ENCODE peak calls at places on chromosomes 2 and 18, in four cellular contexts. One of them, this sample, is unnamed.

GRCh38 chr2:133568598-133568997 is 335 bp upstream of the NCKAP5 start:
- DNase-seq in pancreas: no peak
- DNase-seq in IMR-90: no peak
- DNase-seq in GM23248: no peak
- DNase-seq in this sample: no peak

GRCh38 chr2:67057901-67058703 is 339.0 kb upstream of the ETAA1 start:
- DNase-seq in pancreas: peak; percentile 40
- DNase-seq in GM23248: peak; percentile 7
- DNase-seq in IMR-90: peak; percentile 72
- DNase-seq in this sample: peak; percentile 53

GRCh38 chr18:28740575-28740974 is 563.6 kb upstream of the CDH2 start:
- DNase-seq in pancreas: no peak
- DNase-seq in GM23248: no peak
- DNase-seq in IMR-90: no peak
- DNase-seq in this sample: no peak

GRCh38 chr2:156480376-156480775 is 44.2 kb downstream of the GPD2 start:
- DNase-seq in IMR-90: no peak
- DNase-seq in GM23248: no peak
- DNase-seq in pancreas: no peak
- DNase-seq in this sample: no peak

GRCh38 chr2:17518212-17519154 is at the start of gene RAD51AP2:
- DNase-seq in pancreas: peak; percentile 83
- DNase-seq in GM23248: peak; percentile 94
- DNase-seq in IMR-90: peak; percentile 66
- DNase-seq in this sample: peak; percentile 90

GRCh38 chr2:110852051-110852450 is 119.7 kb downstream of the ACOXL start:
- DNase-seq in GM23248: no peak
- DNase-seq in IMR-90: no peak
- DNase-seq in pancreas: no peak
- DNase-seq in this sample: no peak

GRCh38 chr2:161123531-161124030 is 36.6 kb upstream of the TANK start:
- DNase-seq in GM23248: no peak
- DNase-seq in pancreas: no peak
- DNase-seq in IMR-90: no peak
- DNase-seq in this sample: no peak

GRCh38 chr2:104487381-104487780 is 366.5 kb upstream of the POU3F3 start:
- DNase-seq in IMR-90: no peak
- DNase-seq in GM23248: peak; percentile 4
- DNase-seq in pancreas: no peak
- DNase-seq in this sample: no peak

GRCh38 chr2:97718051-97718882 is 4.9 kb downstream of the ZAP70 start:
- DNase-seq in IMR-90: no peak
- DNase-seq in pancreas: no peak
- DNase-seq in GM23248: no peak
- DNase-seq in this sample: peak; percentile 17

GRCh38 chr2:97718942-97719341 is 5.6 kb downstream of the ZAP70 start:
- DNase-seq in pancreas: no peak
- DNase-seq in GM23248: no peak
- DNase-seq in IMR-90: no peak
- DNase-seq in this sample: no peak

GRCh38 chr2:97720746-97721145 is 7.4 kb downstream of the ZAP70 start:
- DNase-seq in pancreas: no peak
- DNase-seq in IMR-90: no peak
- DNase-seq in GM23248: no peak
- DNase-seq in this sample: no peak

GRCh38 chr2:97717618-97718005 is 4.2 kb downstream of the ZAP70 start:
- DNase-seq in GM23248: no peak
- DNase-seq in pancreas: no peak
- DNase-seq in IMR-90: no peak
- DNase-seq in this sample: no peak

GRCh38 chr2:97719362-97720155 is 6.2 kb downstream of the ZAP70 start:
- DNase-seq in IMR-90: no peak
- DNase-seq in pancreas: no peak
- DNase-seq in GM23248: no peak
- DNase-seq in this sample: no peak
- H3K4me1 ChIP-seq in IMR-90: no peaks in the 10 kb centered on the region
- H3K4me1 ChIP-seq in pancreas: no peaks in the 10 kb centered on the region
- H3K4me1 ChIP-seq in GM23248: no peaks in the 10 kb centered on the region
- H3K4me1 ChIP-seq in this sample: no peaks in the 10 kb centered on the region

GRCh38 chr2:220533485-220533884 is 906.1 kb downstream of the SLC4A3 start:
- DNase-seq in pancreas: no peak
- DNase-seq in IMR-90: peak; percentile 57
- DNase-seq in GM23248: peak; percentile 70
- DNase-seq in this sample: no peak
- H3K4me3 ChIP-seq in pancreas: no peak overlapping the region
- H3K4me3 ChIP-seq in IMR-90: no peak overlapping the region
- H3K4me3 ChIP-seq in GM23248: no peak overlapping the region
- H3K4me3 ChIP-seq in this sample: no peak overlapping the region

DNA sequence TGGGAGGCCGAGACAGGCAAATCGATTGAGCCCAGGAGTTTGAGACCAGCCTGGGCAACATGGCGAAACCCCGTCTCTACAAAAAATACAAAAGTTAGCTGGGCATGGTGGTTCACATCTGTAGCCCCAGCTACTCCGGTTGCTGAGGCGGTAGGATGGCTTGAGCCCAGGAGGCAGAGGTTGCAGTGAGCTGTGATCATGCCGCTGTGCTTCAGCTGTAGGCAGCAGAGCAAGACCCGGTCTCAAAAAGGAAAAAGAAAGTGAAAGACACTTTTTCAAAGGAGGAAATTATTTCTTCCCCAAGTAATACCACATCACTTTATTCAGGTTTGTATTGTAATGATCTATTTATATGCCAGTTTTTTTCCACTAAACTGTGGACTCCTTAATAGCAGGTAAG is 35.7 kb upstream of the TAF4B start:
- DNase-seq in GM23248: no peak
- DNase-seq in pancreas: no peak
- DNase-seq in IMR-90: no peak
- DNase-seq in this sample: no peak
- H3K27ac ChIP-seq in GM23248: no peak overlapping the region
- H3K27ac ChIP-seq in pancreas: no peak overlapping the region
- H3K27ac ChIP-seq in IMR-90: no peak overlapping the region
- H3K27ac ChIP-seq in this sample: no peak overlapping the region

DNA sequence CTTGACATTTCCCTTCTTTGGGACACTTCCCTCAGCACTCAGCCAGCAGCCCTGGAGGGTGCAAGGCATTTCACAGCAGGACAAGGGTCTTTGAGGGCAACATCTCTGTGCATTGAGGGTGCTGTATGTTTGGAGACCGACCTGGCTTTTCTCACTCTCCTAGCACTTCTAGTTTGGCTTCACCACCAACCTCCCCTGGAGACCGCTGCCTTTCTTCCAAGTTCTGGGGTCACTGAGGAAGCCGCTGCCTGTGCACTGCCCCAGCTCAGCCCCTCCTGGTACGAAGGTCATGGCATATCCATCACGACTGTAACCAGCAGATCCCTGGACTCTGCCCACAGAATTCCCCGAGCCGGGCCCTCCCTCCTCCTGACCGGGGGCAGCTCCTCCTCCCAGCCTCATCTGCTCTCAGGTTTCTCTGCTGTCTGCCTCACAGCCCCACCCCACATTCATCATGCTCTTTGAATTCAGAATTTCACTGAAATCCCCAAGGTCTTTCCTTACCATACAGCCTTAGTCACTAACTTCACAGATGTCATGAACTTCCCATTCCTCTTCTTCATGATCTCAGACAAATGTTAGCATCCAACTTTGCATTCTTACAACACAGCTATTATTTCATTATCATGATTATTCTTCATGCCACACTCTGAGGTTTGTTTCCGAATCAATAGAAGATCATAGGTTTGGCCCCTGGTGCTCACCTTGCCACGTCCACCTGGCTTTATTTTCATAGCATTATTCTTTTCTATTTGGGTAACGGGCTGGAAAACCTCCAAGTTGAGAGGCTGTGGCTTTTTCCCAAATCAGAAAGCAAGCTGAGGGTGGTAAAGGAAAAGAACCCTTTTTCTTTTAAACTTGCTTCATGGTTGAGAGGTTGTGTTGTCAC is 113.0 kb upstream of the COPS8 start:
- DNase-seq in IMR-90: peak; percentile 13
- DNase-seq in pancreas: peak; percentile 38
- DNase-seq in GM23248: peak; percentile 94
- DNase-seq in this sample: no peak
- H3K4me1 ChIP-seq in IMR-90: no peaks in the 10 kb centered on the region
- H3K4me1 ChIP-seq in pancreas: no peaks in the 10 kb centered on the region
- H3K4me1 ChIP-seq in GM23248: peaks cover 15% of the 10 kb centered on the region
- H3K4me1 ChIP-seq in this sample: no peaks in the 10 kb centered on the region

This sample was measured in right lobe of liver.